ENCODE peak calls at places on chromosomes 12 and 14, in four cellular contexts. T is neural progenitor cell, G is HepG2, M is PC-3. L is an unnamed sample. For H3K4me1, the result is how much of the 10 kb centered on the place peaks cover.

GRCh38 chr12:15729097-15729496 is 60.1 kb downstream of the EPS8 start:
- DNase-seq in T (no peak), G (no peak), M (no peak), L (no peak)

GRCh38 chr14:69349091-69349777 is 48.9 kb downstream of the ERH start:
- DNase-seq in T (no peak), G (no peak), M (no peak), L (no peak)

GRCh38 chr14:94125659-94126418 is 3.6 kb downstream of the IFI27L2 start:
- DNase-seq in T (no peak), G (no peak), M (no peak), L (no peak)

GRCh38 chr12:58046281-58046680 is 104.9 kb downstream of the ATP23 start:
- DNase-seq in T (no peak), G (no peak), M (peak), L (no peak)

GRCh38 chr14:105492966-105493871 is 2.2 kb downstream of the TEDC1 start:
- DNase-seq in T (no peak), G (no peak), M (no peak), L (no peak)

GRCh38 chr12:106978035-106978800 is 8.7 kb downstream of the MTERF2 start:
- DNase-seq in T (no peak), G (peak), M (no peak), L (no peak)

GRCh38 chr12:119157528-119157927 is 21.2 kb upstream of the HSPB8 start:
- DNase-seq in T (no peak), G (no peak), M (no peak), L (no peak)

GRCh38 chr14:41986726-41987125 is 380.1 kb downstream of the LRFN5 start:
- DNase-seq in T (no peak), G (no peak), M (peak), L (peak)

GRCh38 chr14:74902941-74903705 is 19.9 kb downstream of the RPS6KL1 start:
- DNase-seq in T (peak), G (no peak), M (no peak), L (no peak)

DNA sequence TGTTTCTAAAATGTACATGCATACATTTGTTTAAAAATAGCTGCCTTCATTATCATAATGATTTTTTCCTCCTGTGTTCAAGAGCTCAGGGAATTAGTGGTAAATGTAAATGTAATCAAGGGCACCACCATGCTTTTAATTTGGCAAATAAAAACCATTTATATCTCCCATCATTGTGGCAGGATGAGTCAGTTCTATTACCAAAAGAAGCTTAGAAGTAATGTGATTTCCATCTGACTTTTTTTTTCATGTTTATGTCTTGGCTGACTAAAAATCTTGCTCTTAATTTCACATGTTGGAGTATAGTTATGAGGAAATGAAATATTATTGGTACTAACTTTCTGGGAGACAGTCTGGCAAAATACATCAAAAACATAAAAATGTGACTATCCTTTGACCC is 176.0 kb downstream of the GXYLT1 start:
- DNase-seq in T (no peak), G (no peak), M (no peak), L (no peak)
- TF ChIP-seq EZH2 in T (no peak), G (no peak), M (no peak), L (no peak)

GRCh38 chr14:100292776-100293461 is 13.3 kb downstream of the SLC25A29 start:
- DNase-seq in T (no peak), G (no peak), M (no peak), L (no peak)
- H3K4me1 ChIP-seq in T (under half), G (half or more), M (under half), L (under half)

GRCh38 chr12:82326905-82327503 is 31.2 kb downstream of the CCDC59 start:
- DNase-seq in T (peak), G (peak), M (peak), L (no peak)
- TF ChIP-seq EZH2 in T (no peak), G (no peak), M (no peak), L (no peak)

GRCh38 chr12:55934343-55934742 is 3.4 kb downstream of the DGKA start:
- DNase-seq in T (no peak), G (no peak), M (no peak), L (no peak)

GRCh38 chr12:55933799-55934174 is 2.8 kb downstream of the DGKA start:
- DNase-seq in T (no peak), G (no peak), M (no peak), L (no peak)

GRCh38 chr12:55937956-55938355 is 7.0 kb downstream of the DGKA start:
- DNase-seq in T (no peak), G (no peak), M (peak), L (no peak)

GRCh38 chr12:55934773-55935172 is 3.8 kb downstream of the DGKA start:
- DNase-seq in T (no peak), G (no peak), M (no peak), L (no peak)

GRCh38 chr12:55935742-55936151 is 4.8 kb downstream of the DGKA start:
- DNase-seq in T (no peak), G (no peak), M (no peak), L (no peak)
- H3K4me1 ChIP-seq in T (under half), G (under half), M (under half), L (half or more)

GRCh38 chr14:77141592-77142288 is at the start of gene ZDHHC22:
- DNase-seq in T (no peak), G (no peak), M (no peak), L (no peak)
- TF ChIP-seq EZH2 in T (no peak), G (no peak), M (no peak), L (peak)

L was measured in keratinocyte.